ENCODE peak calls at places on chromosomes 3 and 15, in seven cellular contexts. Q is A549, H is heart left ventricle, P is BJ, U is foreskin fibroblast, X is GM23338, B is endothelial cell. W is an unnamed sample.
A peak's percentile ranks its signal among the peaks of the same experiment; 100 is the strongest.

GRCh38 chr3:112038863-112039262 is 4.3 kb downstream of the TMPRSS7 start:
- DNase-seq in Q (peak; percentile 16), H (no peak), P (no peak), U (no peak), X (no peak), B (no peak), W (peak; percentile 65)

GRCh38 chr3:49171775-49172500 is 540 bp downstream of the KLHDC8B start:
- DNase-seq in Q (no peak), H (no peak), P (no peak), U (no peak), X (no peak), B (no peak), W (no peak)

GRCh38 chr3:62755285-62755684 is 119.9 kb downstream of the CADPS start:
- DNase-seq in Q (no peak), H (no peak), P (no peak), U (peak; percentile 7), X (no peak), B (no peak), W (no peak)

GRCh38 chr15:100661161-100661560 is 58.8 kb downstream of the ASB7 start:
- DNase-seq in Q (no peak), H (no peak), P (no peak), U (no peak), X (no peak), B (no peak), W (no peak)

GRCh38 chr15:90241343-90242192 is 7.6 kb downstream of the GDPGP1 start:
- DNase-seq in Q (no peak), H (peak; percentile 56), P (no peak), U (no peak), X (peak; percentile 11), B (no peak), W (no peak)

GRCh38 chr3:47722859-47723258 is 58.8 kb downstream of the SMARCC1 start:
- DNase-seq in Q (no peak), H (no peak), P (no peak), U (no peak), X (no peak), B (no peak), W (no peak)

GRCh38 chr3:30551266-30551665 is 55.1 kb upstream of the TGFBR2 start:
- DNase-seq in Q (no peak), H (no peak), P (no peak), U (no peak), X (no peak), B (no peak), W (no peak)

GRCh38 chr3:10968390-10968789 is 24.2 kb upstream of the SLC6A1 start:
- DNase-seq in Q (no peak), H (no peak), P (no peak), U (no peak), X (peak; percentile 24), B (no peak), W (no peak)

GRCh38 chr3:142489572-142490323 is 41.9 kb upstream of the XRN1 start:
- DNase-seq in Q (peak; percentile 46), H (no peak), P (no peak), U (no peak), X (no peak), B (no peak), W (no peak)

GRCh38 chr3:129587559-129588210 is 18.8 kb downstream of the PLXND1 start:
- DNase-seq in Q (no peak), H (no peak), P (no peak), U (no peak), X (no peak), B (no peak), W (no peak)

GRCh38 chr3:42067324-42067723 is 23.8 kb upstream of the TRAK1 start:
- DNase-seq in Q (no peak), H (no peak), P (no peak), U (no peak), X (no peak), B (no peak), W (no peak)

GRCh38 chr15:47711654-47712053 is 5.7 kb upstream of the SEMA6D start:
- DNase-seq in Q (no peak), H (no peak), P (no peak), U (no peak), X (peak; percentile 65), B (no peak), W (no peak)

GRCh38 chr3:190378240-190378891 is 9.6 kb upstream of the CLDN16 start:
- DNase-seq in Q (peak; percentile 48), H (no peak), P (no peak), U (peak; percentile 81), X (no peak), B (no peak), W (no peak)

GRCh38 chr3:15659254-15659975 is 57.9 kb downstream of the BTD start:
- DNase-seq in Q (no peak), H (no peak), P (no peak), U (no peak), X (no peak), B (no peak), W (no peak)

GRCh38 chr3:194369522-194370279 is at the start of gene LRRC15:
- DNase-seq in Q (peak; percentile 27), H (peak; percentile 50), P (no peak), U (peak; percentile 41), X (peak; percentile 56), B (peak; percentile 28), W (peak; percentile 71)

GRCh38 chr3:57856675-57857074 is 100.6 kb downstream of the SLMAP start:
- DNase-seq in Q (peak; percentile 33), H (no peak), P (no peak), U (no peak), X (peak; percentile 24), B (no peak), W (no peak)
- TF ChIP-seq CTCF in Q (peak; percentile 12), H (no peak), P (peak; percentile 23), U (no peak), X (peak; percentile 40), B (peak; percentile 29), W (no peak)

GRCh38 chr3:57179580-57180410 is 14.6 kb upstream of the IL17RD start:
- DNase-seq in Q (peak; percentile 19), H (no peak), P (no peak), U (no peak), X (peak; percentile 68), B (no peak), W (no peak)
- TF ChIP-seq CTCF in Q (peak; percentile 31), H (peak; percentile 24), P (peak; percentile 37), U (peak; percentile 25), X (peak; percentile 64), B (no peak), W (no peak)

DNA sequence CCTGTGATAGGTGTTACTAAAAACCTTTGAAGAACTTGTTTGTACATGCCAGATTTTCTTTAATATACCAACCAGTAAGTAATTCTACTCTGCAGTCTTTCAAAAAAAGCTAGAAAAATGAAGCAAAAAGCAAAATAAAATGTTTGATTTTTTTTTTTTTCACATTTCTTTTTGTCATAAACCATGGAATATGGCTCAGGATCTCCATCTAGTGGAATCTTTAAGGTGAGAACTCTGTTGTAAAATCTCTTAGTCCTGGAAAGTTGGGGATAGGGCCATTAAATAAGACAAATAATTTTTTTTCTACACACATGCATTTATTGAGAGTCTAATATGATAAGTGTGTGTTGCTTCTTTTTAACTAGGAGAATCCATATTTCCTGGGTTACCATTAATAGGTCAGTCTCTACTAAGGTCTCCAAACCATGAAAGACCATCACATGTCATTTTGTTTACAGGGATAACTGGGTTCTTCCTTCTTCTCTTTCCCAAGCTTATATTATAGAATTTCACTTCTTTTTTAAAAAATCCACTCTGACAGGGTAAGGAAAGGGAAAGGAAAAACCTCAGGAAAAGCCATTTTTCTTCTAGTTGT is 84.6 kb downstream of the SLC9A9 start:
- DNase-seq in Q (peak; percentile 4), H (no peak), P (no peak), U (no peak), X (peak; percentile 47), B (no peak), W (no peak)
- TF ChIP-seq CTCF in Q (peak; percentile 21), H (peak; percentile 24), P (peak; percentile 30), U (peak; percentile 28), X (peak; percentile 68), B (peak; percentile 39), W (no peak)

GRCh38 chr3:52299815-52300611 is 12.4 kb downstream of the GLYCTK start:
- DNase-seq in Q (peak; percentile 38), H (peak; percentile 73), P (no peak), U (no peak), X (peak; percentile 50), B (peak; percentile 50), W (no peak)
- TF ChIP-seq CTCF in Q (no peak), H (no peak), P (peak; percentile 41), U (peak; percentile 8), X (no peak), B (no peak), W (no peak)

GRCh38 chr3:50972029-50972428 is 297.3 kb downstream of the DOCK3 start:
- DNase-seq in Q (no peak), H (no peak), P (no peak), U (no peak), X (no peak), B (no peak), W (no peak)

DNA sequence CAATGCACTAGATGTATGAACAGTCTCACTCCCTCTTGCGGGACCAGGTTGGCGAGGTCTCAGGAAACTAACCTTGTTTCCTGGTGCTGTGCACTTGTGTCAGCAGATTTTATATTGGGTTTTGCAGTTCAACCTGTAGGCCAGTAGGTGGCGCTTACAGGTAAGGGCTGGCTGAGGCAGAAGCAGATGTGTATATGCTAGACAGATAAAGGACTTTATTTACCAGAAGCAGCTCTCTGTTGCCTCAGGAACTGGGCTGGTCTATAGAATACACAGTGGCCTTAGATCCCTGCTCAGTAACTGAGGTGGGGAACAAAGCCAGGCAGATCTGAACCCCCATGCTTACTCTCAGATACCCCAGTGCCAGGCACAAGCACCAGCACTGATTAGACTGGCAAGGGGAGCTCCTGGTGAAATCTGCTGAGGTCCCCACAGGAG is 296.8 kb downstream of the DOCK3 start:
- DNase-seq in Q (peak; percentile 56), H (no peak), P (no peak), U (peak; percentile 6), X (peak; percentile 86), B (peak; percentile 36), W (peak; percentile 63)
- TF ChIP-seq CTCF in Q (peak; percentile 46), H (peak; percentile 61), P (peak; percentile 88), U (peak; percentile 87), X (peak; percentile 95), B (peak; percentile 80), W (peak; percentile 47)

DNA sequence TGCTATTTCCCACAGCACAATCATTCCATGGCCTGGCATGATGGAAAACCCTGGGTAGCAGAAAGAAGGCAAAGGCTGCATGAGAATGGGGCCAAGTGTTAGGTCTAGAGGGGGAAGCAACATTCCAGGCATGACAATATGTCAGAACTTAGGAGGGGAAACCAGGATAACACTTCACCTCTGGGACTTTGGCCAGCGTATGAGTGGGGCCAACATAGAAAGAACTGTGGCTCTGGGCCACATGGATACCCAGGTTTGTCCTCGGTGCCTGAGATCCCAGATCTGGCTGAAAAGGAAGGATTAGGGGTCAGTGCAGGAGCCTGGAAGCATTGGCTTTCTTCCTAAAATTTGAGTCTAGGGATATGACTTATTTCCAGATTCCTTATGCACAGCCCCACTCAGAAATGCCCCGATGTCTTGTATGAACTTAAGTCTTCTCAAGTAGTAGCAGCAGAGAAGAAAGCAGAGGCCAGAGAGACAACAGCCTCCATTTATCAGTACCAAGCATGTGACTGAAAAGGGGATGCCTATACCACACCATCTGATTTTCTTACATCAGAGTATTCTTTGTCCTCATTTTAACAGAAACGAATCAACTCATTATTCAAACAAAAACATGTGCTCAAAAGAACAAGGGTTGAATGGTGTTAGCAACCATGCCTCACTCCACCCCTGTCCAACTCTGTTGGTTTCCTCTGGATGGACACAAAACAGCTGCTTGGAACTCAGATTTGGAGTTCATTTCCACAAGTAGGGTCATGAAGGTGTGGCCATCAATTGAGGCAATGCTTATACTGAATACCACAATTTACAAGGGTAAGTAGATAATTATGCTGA is 43.7 kb upstream of the NDUFB4 start:
- DNase-seq in Q (no peak), H (peak; percentile 47), P (no peak), U (no peak), X (no peak), B (no peak), W (no peak)
- TF ChIP-seq CTCF in Q (no peak), H (no peak), P (no peak), U (no peak), X (no peak), B (no peak), W (no peak)